ENCODE peak calls at places on chromosome 10, in eight cellular contexts. L is adrenal gland, C is tibial artery, D is dorsolateral prefrontal cortex, R is IMR-90, M is sigmoid colon, H is AG09319, P is GM13977. G is an unnamed sample.

GRCh38 chr10:107740962-107741690 is 576.6 kb upstream of the SORCS1 start:
- DNase-seq in L (no peak), C (no peak), D (no peak), R (peak), M (no peak), H (no peak), P (peak), G (no peak)

GRCh38 chr10:48708144-48708543 is 23.5 kb downstream of the WDFY4 start:
- DNase-seq in L (no peak), C (peak), D (no peak), R (peak), M (no peak), H (no peak), P (no peak), G (no peak)

GRCh38 chr10:12902135-12902572 is 99.4 kb downstream of the CCDC3 start:
- DNase-seq in L (peak), C (no peak), D (no peak), R (peak), M (no peak), H (peak), P (peak), G (peak)

GRCh38 chr10:131727612-131728011 is 173.2 kb upstream of the PPP2R2D start:
- DNase-seq in L (no peak), C (peak), D (peak), R (no peak), M (peak), H (no peak), P (no peak), G (no peak)

GRCh38 chr10:15725603-15726002 is 5.9 kb upstream of the ITGA8 start:
- DNase-seq in L (peak), C (no peak), D (no peak), R (peak), M (no peak), H (no peak), P (peak), G (no peak)

GRCh38 chr10:72712136-72712535 is 20.2 kb downstream of the MCU start:
- DNase-seq in L (no peak), C (no peak), D (no peak), R (peak), M (no peak), H (no peak), P (no peak), G (no peak)

GRCh38 chr10:118459642-118460193 is 117.6 kb upstream of the FAM204A start:
- DNase-seq in L (peak), C (peak), D (peak), R (peak), M (peak), H (peak), P (peak), G (peak)

GRCh38 chr10:44983066-44983894 is 4.7 kb upstream of the DEPP1 start:
- DNase-seq in L (no peak), C (peak), D (no peak), R (no peak), M (peak), H (no peak), P (no peak), G (no peak)

GRCh38 chr10:34474060-34474376 is 341.1 kb downstream of the PARD3 start:
- DNase-seq in L (no peak), C (no peak), D (no peak), R (peak), M (no peak), H (no peak), P (no peak), G (no peak)

GRCh38 chr10:122515588-122516231 is 44.8 kb upstream of the DMBT1 start:
- DNase-seq in L (no peak), C (no peak), D (no peak), R (peak), M (no peak), H (no peak), P (peak), G (peak)

GRCh38 chr10:28722065-28722803 is 44.9 kb downstream of the BAMBI start:
- DNase-seq in L (peak), C (peak), D (peak), R (peak), M (no peak), H (no peak), P (no peak), G (peak)

GRCh38 chr10:110739811-110740271 is 95.7 kb downstream of the RBM20 start:
- DNase-seq in L (no peak), C (no peak), D (no peak), R (no peak), M (no peak), H (no peak), P (no peak), G (peak)

GRCh38 chr10:18738835-18739234 is 79.6 kb downstream of the ARL5B start:
- DNase-seq in L (no peak), C (no peak), D (no peak), R (peak), M (no peak), H (peak), P (no peak), G (no peak)

GRCh38 chr10:95755511-95756004 is 405 bp upstream of the ENTPD1 start:
- DNase-seq in L (peak), C (peak), D (no peak), R (no peak), M (peak), H (no peak), P (peak), G (no peak)

GRCh38 chr10:102812213-102812876 is 24.9 kb downstream of the CYP17A1 start:
- DNase-seq in L (no peak), C (no peak), D (no peak), R (no peak), M (no peak), H (no peak), P (no peak), G (no peak)

GRCh38 chr10:132434405-132435005 is 37.5 kb downstream of the PWWP2B start:
- DNase-seq in L (peak), C (no peak), D (no peak), R (no peak), M (no peak), H (no peak), P (no peak), G (peak)

GRCh38 chr10:28410420-28411135 is 107.7 kb upstream of the MPP7 start:
- DNase-seq in L (no peak), C (no peak), D (no peak), R (no peak), M (no peak), H (no peak), P (no peak), G (no peak)

GRCh38 chr10:110214380-110214826 is 7.0 kb downstream of the MXI1 start:
- DNase-seq in L (no peak), C (peak), D (no peak), R (peak), M (no peak), H (no peak), P (peak), G (peak)

GRCh38 chr10:124708922-124709520 is 35.2 kb downstream of the FAM53B start:
- DNase-seq in L (no peak), C (no peak), D (no peak), R (no peak), M (no peak), H (no peak), P (no peak), G (no peak)

DNA sequence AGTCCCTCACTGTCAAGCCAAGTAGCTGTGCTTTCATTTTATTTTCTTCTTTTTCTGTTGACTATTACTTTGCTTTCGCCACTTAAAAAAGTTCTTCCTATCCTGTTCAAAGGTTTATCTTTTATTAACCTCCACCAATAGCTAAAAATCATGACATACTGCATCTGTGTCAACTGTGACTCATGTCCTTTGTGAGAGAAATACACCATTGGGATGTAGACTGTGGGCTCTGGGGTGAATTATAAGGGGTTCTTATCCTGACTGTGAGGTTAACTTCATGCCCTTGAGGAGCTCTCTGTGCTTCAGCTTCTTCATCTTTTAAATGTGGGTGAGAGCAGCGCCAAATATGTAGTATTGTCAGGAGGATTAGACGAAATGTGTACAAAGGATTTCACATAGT is 71.9 kb upstream of the ANKRD30A start:
- DNase-seq in L (no peak), C (no peak), D (no peak), R (no peak), M (no peak), H (no peak), P (no peak), G (no peak)
- TF ChIP-seq CTCF in L (no peak), C (no peak), D (no peak), R (no peak), M (no peak), H (no peak), P (no peak), G (no peak)

DNA sequence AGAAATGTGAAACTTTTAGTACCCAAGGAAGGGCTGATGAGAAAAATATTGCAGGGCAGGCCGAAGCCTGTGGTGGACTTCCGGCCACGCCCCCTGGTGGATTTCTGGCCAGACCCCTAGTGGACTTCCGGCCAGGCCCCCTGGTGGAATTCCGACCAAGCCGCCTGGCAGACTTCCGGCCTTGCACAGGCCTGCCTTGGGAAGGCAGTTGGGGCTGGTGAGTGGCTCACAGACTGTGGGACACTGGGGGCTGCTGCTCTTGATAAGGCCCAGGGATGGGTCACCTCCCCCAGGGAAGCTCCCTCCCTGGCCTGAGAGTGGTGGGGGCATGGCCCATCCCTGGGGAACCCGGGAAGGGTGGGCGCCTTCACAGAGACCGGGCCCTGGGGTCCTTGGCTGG is 116.4 kb upstream of the MKI67 start:
- DNase-seq in L (no peak), C (no peak), D (no peak), R (no peak), M (no peak), H (no peak), P (no peak), G (no peak)
- TF ChIP-seq CTCF in L (no peak), C (no peak), D (no peak), R (no peak), M (no peak), H (no peak), P (no peak), G (no peak)

GRCh38 chr10:235921-236320 is 100.7 kb downstream of the ZMYND11 start:
- DNase-seq in L (no peak), C (no peak), D (no peak), R (no peak), M (no peak), H (no peak), P (no peak), G (no peak)

GRCh38 chr10:230758-231157 is 95.5 kb downstream of the ZMYND11 start:
- DNase-seq in L (no peak), C (no peak), D (no peak), R (no peak), M (no peak), H (no peak), P (no peak), G (no peak)

GRCh38 chr10:232061-232460 is 96.8 kb downstream of the ZMYND11 start:
- DNase-seq in L (no peak), C (no peak), D (no peak), R (no peak), M (no peak), H (no peak), P (no peak), G (no peak)

GRCh38 chr10:232878-233277 is 97.6 kb downstream of the ZMYND11 start:
- DNase-seq in L (no peak), C (no peak), D (no peak), R (no peak), M (no peak), H (no peak), P (no peak), G (no peak)

GRCh38 chr10:234708-235406 is 99.6 kb downstream of the ZMYND11 start:
- DNase-seq in L (no peak), C (no peak), D (no peak), R (no peak), M (no peak), H (no peak), P (no peak), G (no peak)
- TF ChIP-seq CTCF in L (no peak), C (no peak), D (no peak), R (no peak), M (no peak), H (no peak), P (no peak), G (no peak)

DNA sequence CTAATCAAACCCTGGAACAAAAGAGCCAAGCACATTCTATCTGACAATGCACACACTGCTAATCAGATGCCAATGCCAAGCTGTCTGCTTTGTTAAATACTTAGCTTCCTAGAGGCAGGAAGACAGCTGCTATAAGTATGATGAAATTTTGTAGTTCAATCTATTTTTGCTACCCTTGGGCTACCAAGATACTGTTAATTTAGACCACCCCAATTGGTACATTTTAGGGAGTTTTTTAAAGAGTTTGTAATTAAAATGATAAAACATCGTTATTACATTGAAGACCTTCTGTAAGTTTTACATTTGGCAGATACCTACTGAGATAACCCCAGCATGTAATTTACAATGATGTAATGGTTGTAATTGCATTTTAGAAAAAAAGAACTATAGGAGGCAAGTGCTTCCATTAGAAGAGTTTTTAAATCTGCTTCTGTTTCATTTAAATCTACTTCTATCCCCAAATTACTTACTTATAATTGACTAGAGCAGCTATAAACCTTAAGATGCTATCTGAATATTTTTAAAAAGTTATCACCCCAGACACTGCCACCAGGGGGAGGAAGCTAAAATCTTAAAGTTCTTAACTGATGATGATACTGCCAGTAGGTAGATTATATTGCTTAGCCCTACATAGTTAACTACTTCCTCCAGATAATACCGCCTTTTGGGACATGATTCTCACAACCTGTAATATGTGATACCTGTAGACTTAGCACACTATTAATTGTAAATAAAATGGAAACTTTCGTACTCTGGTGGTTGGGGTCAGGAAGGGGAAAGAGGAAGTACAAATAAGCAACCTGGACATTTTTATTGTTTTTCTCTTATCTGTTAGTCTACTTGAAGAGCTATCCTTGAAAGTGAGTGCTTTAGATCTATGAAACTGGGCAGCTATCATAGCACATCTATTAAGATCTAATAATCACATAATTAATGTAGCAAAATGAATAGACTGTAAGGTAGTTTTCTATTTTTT is 268.8 kb downstream of the ADK start:
- DNase-seq in L (no peak), C (no peak), D (no peak), R (peak), M (no peak), H (no peak), P (peak), G (peak)
- TF ChIP-seq CTCF in L (peak), C (peak), D (peak), R (peak), M (no peak), H (peak), P (peak), G (peak)

GRCh38 chr10:43197834-43198681 is 59.8 kb downstream of the CSGALNACT2 start:
- DNase-seq in L (no peak), C (peak), D (peak), R (no peak), M (peak), H (no peak), P (peak), G (peak)
- TF ChIP-seq CTCF in L (peak), C (no peak), D (no peak), R (peak), M (no peak), H (peak), P (peak), G (peak)

GRCh38 chr10:60661627-60662026 is 116.7 kb upstream of the CDK1 start:
- DNase-seq in L (no peak), C (no peak), D (no peak), R (peak), M (no peak), H (no peak), P (no peak), G (no peak)

GRCh38 chr10:60664859-60665258 is 113.4 kb upstream of the CDK1 start:
- DNase-seq in L (no peak), C (no peak), D (no peak), R (peak), M (no peak), H (no peak), P (no peak), G (no peak)

GRCh38 chr10:60660625-60661024 is 117.7 kb upstream of the CDK1 start:
- DNase-seq in L (no peak), C (no peak), D (no peak), R (no peak), M (no peak), H (no peak), P (no peak), G (no peak)

GRCh38 chr10:60663850-60664249 is 114.4 kb upstream of the CDK1 start:
- DNase-seq in L (no peak), C (no peak), D (no peak), R (no peak), M (no peak), H (no peak), P (no peak), G (no peak)

GRCh38 chr10:60662917-60663614 is 115.2 kb upstream of the CDK1 start:
- DNase-seq in L (no peak), C (no peak), D (no peak), R (peak), M (no peak), H (no peak), P (no peak), G (no peak)
- TF ChIP-seq CTCF in L (no peak), C (no peak), D (no peak), R (no peak), M (no peak), H (no peak), P (no peak), G (no peak)

DNA sequence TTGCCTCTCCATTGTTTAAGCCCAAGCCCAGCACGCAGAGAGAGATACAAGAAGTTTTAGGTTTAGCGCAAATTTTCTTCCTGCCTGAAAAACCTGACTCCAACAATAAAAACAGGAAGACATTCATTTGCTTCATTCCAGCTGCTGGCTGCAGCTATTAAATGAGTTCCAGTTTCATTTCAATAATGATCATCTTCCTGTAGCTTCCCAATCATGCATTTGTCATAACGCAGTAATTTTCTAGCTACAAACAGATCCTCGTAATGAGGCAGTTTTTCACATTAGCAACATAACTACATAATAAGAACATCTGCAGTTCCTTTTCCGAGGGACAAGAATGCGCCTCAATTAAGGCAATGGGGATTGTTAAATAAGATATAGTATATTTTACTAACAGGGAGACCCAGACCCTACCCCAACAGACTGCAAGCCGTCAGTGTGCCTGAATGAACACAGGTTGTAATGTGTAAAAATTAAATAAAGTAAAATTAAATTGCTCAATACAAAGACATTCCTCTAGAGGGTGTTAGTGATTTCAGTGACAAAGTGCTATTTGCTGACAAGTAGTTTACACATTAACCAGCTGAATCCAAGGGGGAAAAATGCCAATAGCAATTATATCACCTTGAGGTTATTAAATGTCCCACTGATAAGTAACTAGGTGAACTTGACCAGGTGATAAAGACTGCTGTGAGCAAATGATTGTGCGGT is 110.7 kb downstream of the EBF3 start:
- DNase-seq in L (no peak), C (no peak), D (no peak), R (peak), M (no peak), H (no peak), P (no peak), G (no peak)
- TF ChIP-seq CTCF in L (peak), C (no peak), D (peak), R (peak), M (no peak), H (peak), P (no peak), G (no peak)

GRCh38 chr10:11284291-11285085 is 266.8 kb downstream of the CELF2 start:
- DNase-seq in L (no peak), C (no peak), D (no peak), R (no peak), M (no peak), H (no peak), P (no peak), G (peak)

GRCh38 chr10:11282156-11282555 is 264.5 kb downstream of the CELF2 start:
- DNase-seq in L (no peak), C (no peak), D (no peak), R (no peak), M (no peak), H (no peak), P (no peak), G (no peak)

GRCh38 chr10:11282661-11283060 is 265.0 kb downstream of the CELF2 start:
- DNase-seq in L (no peak), C (no peak), D (no peak), R (no peak), M (no peak), H (no peak), P (no peak), G (no peak)

GRCh38 chr10:11286261-11286989 is 268.8 kb downstream of the CELF2 start:
- DNase-seq in L (no peak), C (no peak), D (no peak), R (no peak), M (no peak), H (no peak), P (peak), G (peak)

DNA sequence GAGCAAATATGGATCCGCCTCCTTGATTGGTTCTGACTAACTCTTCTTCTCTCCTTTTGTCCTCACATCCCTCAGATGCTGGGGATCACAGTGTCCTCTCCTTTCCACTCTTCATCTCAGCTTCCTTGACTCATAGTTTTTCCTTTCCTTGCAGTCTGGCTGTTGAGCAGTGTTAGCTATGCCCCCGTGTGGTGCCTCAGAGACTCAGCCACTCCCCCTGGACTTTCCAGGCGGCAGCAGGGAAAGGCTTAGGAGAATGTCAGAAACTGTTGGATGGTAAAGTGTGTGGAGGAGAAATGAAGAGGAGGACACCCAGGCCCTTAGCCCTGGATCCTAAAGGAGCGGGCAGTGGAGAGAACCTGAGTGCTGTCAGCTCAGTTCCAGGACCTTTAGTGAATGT is 267.5 kb downstream of the CELF2 start:
- DNase-seq in L (no peak), C (no peak), D (no peak), R (no peak), M (no peak), H (no peak), P (no peak), G (no peak)
- TF ChIP-seq CTCF in L (no peak), C (no peak), D (peak), R (no peak), M (no peak), H (no peak), P (no peak), G (no peak)